ENCODE peak calls at places on chromosomes 11 and 22, in eight cellular contexts. D, K, J, I, N, V, C and L are unnamed samples.
A peak's percentile ranks its signal among the peaks of the same experiment; 100 is the strongest.

GRCh38 chr11:126102436-126102894 is 39.8 kb upstream of the CDON start:
- DNase-seq in N (peak; percentile 37), J (no peak), C (peak; percentile 31), I (no peak), K (no peak), D (no peak), V (no peak), L (no peak)

GRCh38 chr11:10894666-10895065 is 36.8 kb upstream of the ZBED5 start:
- DNase-seq in K (no peak), N (no peak), I (no peak), V (no peak), D (no peak), J (no peak), C (no peak), L (no peak)

GRCh38 chr11:2471048-2471803 is 26.4 kb downstream of the KCNQ1 start:
- DNase-seq in K (no peak), C (no peak), N (no peak), V (no peak), J (no peak), D (no peak), I (no peak), L (no peak)

GRCh38 chr11:18347471-18348125 is 25.2 kb downstream of the GTF2H1 start:
- DNase-seq in N (no peak), K (no peak), D (no peak), J (peak; percentile 48), V (no peak), I (no peak), C (peak; percentile 92), L (no peak)

GRCh38 chr11:2137202-2138071 is 1.8 kb downstream of the IGF2 start:
- DNase-seq in D (no peak), N (peak; percentile 71), I (peak; percentile 58), V (no peak), K (no peak), J (peak; percentile 62), C (peak; percentile 48), L (no peak)

GRCh38 chr11:19679952-19680823 is 32.4 kb upstream of the NAV2 start:
- DNase-seq in C (peak; percentile 99), J (peak; percentile 98), N (peak; percentile 82), V (peak; percentile 91), I (peak; percentile 96), K (peak; percentile 81), D (peak; percentile 96), L (peak; percentile 98)

GRCh38 chr11:80980221-80980620 is 1539.4 kb upstream of the TENM4 start:
- DNase-seq in V (no peak), N (no peak), C (no peak), I (no peak), K (no peak), D (no peak), J (peak; percentile 69), L (no peak)

GRCh38 chr11:104127828-104128227 is 36.1 kb downstream of the PDGFD start:
- DNase-seq in C (peak; percentile 75), I (no peak), N (no peak), K (no peak), J (peak; percentile 55), D (no peak), V (no peak), L (no peak)

GRCh38 chr11:379205-380094 is 10.2 kb downstream of the B4GALNT4 start:
- DNase-seq in J (no peak), N (no peak), I (no peak), K (no peak), C (no peak), V (no peak), D (no peak), L (no peak)

GRCh38 chr22:48522271-48522670 is 1305.4 kb downstream of the BRD1 start:
- DNase-seq in I (no peak), D (no peak), C (no peak), J (no peak), V (no peak), N (no peak), K (no peak), L (no peak)

GRCh38 chr11:74602637-74603591 is 10.5 kb downstream of the POLD3 start:
- DNase-seq in K (no peak), N (no peak), C (no peak), D (no peak), V (no peak), J (no peak), I (no peak), L (no peak)

GRCh38 chr11:129881570-129882170 is 13.7 kb downstream of the NFRKB start:
- DNase-seq in V (no peak), N (no peak), D (no peak), K (no peak), J (peak; percentile 20), I (no peak), C (peak; percentile 21), L (no peak)

GRCh38 chr11:125224391-125225015 is 60.0 kb downstream of the PKNOX2 start:
- DNase-seq in C (peak; percentile 23), V (no peak), J (peak; percentile 51), K (no peak), I (peak; percentile 43), N (no peak), D (peak; percentile 68), L (peak; percentile 77)

GRCh38 chr22:25199726-25200520 is at the start of gene CRYBB3:
- DNase-seq in I (no peak), V (no peak), J (no peak), C (no peak), K (no peak), N (no peak), D (no peak), L (no peak)

GRCh38 chr11:123509737-123510578 is 79.9 kb downstream of the GRAMD1B start:
- DNase-seq in J (peak; percentile 70), D (no peak), V (no peak), K (no peak), C (peak; percentile 91), N (no peak), I (no peak), L (no peak)

GRCh38 chr11:12200359-12201015 is 90.1 kb downstream of the MICAL2 start:
- DNase-seq in V (no peak), J (peak; percentile 93), C (peak; percentile 83), K (peak; percentile 62), D (peak; percentile 82), N (peak; percentile 44), I (peak; percentile 69), L (no peak)

DNA sequence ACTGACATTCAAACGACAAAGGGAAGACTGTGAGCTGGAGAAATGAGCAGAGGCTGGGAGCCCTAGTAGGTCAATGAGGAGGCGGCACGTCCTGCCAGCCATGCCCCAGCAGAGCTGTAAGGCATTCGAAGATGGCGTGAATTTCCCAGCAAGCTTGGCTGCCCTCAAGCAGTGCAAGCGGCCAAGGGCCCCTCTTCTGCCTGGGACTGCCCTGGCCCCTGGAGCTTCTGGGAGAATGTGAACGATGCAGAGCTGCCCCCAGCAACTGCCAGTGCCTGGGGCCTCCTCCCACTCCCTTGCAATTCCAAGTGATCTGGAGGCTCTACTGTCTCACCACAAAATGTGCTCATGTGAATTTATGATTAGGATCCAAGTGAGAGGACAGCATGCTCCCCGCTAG is 4.3 kb downstream of the PPM1F start:
- DNase-seq in N (no peak), J (no peak), I (no peak), K (no peak), V (no peak), D (no peak), C (no peak), L (no peak)
- H3K27ac ChIP-seq in N (peak overlapping the region; percentile 98), J (no peak overlapping the region), I (no peak overlapping the region), K (no peak overlapping the region), V (peak overlapping the region; percentile 76), D (peak overlapping the region; percentile 69), C (no peak overlapping the region), L (peak overlapping the region; percentile 82)

DNA sequence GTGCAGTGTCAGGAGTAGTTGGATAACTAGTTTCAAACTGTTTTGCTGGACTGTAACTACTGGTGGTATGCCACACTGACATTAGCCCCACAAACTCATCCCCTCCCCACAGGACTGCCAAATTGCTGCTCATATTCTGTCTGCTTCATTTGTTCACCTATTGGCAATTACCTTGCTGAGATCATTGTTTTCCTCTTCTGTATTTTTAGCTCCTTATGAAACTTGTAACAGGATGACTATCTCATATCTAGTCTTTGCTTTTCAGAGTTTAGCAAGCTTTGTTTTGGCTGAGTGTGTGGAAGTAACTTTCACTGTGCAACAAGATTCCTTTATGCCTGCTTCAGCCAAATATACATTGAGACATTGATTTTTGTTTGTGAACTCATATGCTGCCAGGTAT is 108.6 kb upstream of the SESN3 start:
- DNase-seq in J (no peak), N (no peak), V (no peak), K (no peak), I (no peak), D (no peak), C (no peak), L (no peak)
- H3K27ac ChIP-seq in J (no peak overlapping the region), N (peak overlapping the region; percentile 90), V (peak overlapping the region; percentile 84), K (peak overlapping the region; percentile 91), I (peak overlapping the region; percentile 88), D (peak overlapping the region; percentile 87), C (no peak overlapping the region), L (peak overlapping the region; percentile 88)

DNA sequence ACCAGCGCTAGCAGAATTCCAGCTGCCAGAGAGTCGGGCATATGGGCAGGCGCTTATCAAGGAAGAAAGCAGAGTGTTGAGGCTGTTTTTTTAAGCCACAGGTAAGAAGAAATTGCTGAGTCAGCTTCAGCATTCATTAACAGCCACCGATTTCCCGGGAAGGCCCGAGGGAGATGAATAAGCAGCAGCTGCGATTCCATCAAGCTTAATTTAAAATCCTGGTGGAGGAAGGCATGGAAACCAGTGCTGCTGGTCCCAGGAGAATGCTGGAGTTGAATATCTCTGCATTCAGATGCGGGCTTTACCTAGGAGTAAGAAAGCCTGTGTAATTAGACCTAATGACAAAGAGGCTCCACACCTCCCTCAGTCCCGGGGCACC is 168.8 kb downstream of the BRD1 start:
- DNase-seq in I (no peak), J (no peak), N (no peak), D (no peak), K (no peak), C (no peak), V (peak; percentile 32), L (peak; percentile 34)
- H3K27ac ChIP-seq in I (no peak overlapping the region), J (no peak overlapping the region), N (peak overlapping the region; percentile 91), D (no peak overlapping the region), K (no peak overlapping the region), C (no peak overlapping the region), V (no peak overlapping the region), L (no peak overlapping the region)

GRCh38 chr11:61963016-61963281 is 4.5 kb downstream of the FTH1 start:
- DNase-seq in I (no peak), K (no peak), V (no peak), N (no peak), C (peak; percentile 54), J (no peak), D (no peak), L (no peak)

GRCh38 chr11:61966673-61967176 is 709 bp downstream of the FTH1 start:
- DNase-seq in C (no peak), J (peak; percentile 14), I (no peak), V (peak; percentile 74), K (no peak), N (no peak), D (peak; percentile 70), L (no peak)

GRCh38 chr11:61967177-61967923 is at the start of gene FTH1:
- DNase-seq in D (peak; percentile 97), K (peak; percentile 57), V (peak; percentile 96), C (peak; percentile 88), N (peak; percentile 93), J (peak; percentile 86), I (peak; percentile 87), L (peak; percentile 61)

GRCh38 chr11:61963282-61964057 is 4.0 kb downstream of the FTH1 start:
- DNase-seq in V (peak; percentile 74), I (peak; percentile 56), C (peak; percentile 60), K (no peak), N (no peak), J (no peak), D (peak; percentile 72), L (peak; percentile 65)

DNA sequence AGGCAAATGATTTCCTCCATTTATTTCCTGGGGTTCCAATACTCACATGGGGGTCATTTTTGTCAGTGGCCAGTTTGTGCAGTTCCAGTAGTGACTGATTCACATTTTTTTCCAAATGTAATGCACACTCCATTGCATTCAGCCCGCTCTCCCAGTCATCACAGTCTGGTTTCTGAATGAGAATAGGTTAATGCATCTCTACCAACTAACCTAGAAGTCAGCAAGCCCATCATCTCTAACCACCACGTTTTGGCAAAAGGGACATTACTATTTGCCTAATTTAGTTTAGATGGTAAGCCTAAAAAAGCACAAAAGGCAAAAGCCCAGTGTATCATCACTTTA is 2.5 kb downstream of the FTH1 start:
- DNase-seq in K (no peak), V (no peak), I (no peak), C (no peak), J (no peak), D (no peak), N (no peak), L (no peak)
- H3K27ac ChIP-seq in K (peak overlapping the region; percentile 99), V (no peak overlapping the region), I (peak overlapping the region; percentile 100), C (no peak overlapping the region), J (no peak overlapping the region), D (peak overlapping the region; percentile 100), N (peak overlapping the region; percentile 100), L (peak overlapping the region; percentile 99)